ENCODE peak calls at places on chromosomes 3 and 15, in six cellular contexts. J is pancreas, Y is IMR-90, R is A549, W is adrenal gland, L is cardiac muscle cell. D is an unnamed sample.

GRCh38 chr15:90153658-90154057 is 47.5 kb upstream of the SEMA4B start:
- DNase-seq in Y (no peak), R (no peak), W (no peak), J (no peak), L (no peak), D (no peak)

GRCh38 chr15:32642667-32643425 is 1.3 kb downstream of the SCG5 start:
- DNase-seq in R (no peak), Y (peak), W (no peak), L (no peak), J (no peak), D (no peak)

GRCh38 chr3:45234250-45234649 is 8.2 kb upstream of the TMEM158 start:
- DNase-seq in J (no peak), L (no peak), R (no peak), W (no peak), Y (no peak), D (no peak)

GRCh38 chr15:42108189-42108588 is 13.8 kb upstream of the PLA2G4D start:
- DNase-seq in Y (no peak), R (no peak), J (no peak), W (no peak), L (no peak), D (no peak)

GRCh38 chr15:71143373-71144310 is 28.4 kb downstream of the THSD4 start:
- DNase-seq in Y (no peak), W (peak), R (no peak), L (no peak), J (no peak), D (no peak)

GRCh38 chr15:44501768-44502366 is 35.1 kb upstream of the EIF3J start:
- DNase-seq in W (no peak), L (peak), R (peak), J (no peak), Y (peak), D (no peak)

GRCh38 chr3:193805448-193805847 is 212.4 kb downstream of the OPA1 start:
- DNase-seq in R (peak), W (peak), Y (peak), L (peak), J (peak), D (peak)

GRCh38 chr15:68177747-68178146 is 27.4 kb downstream of the CALML4 start:
- DNase-seq in W (no peak), R (no peak), L (peak), Y (peak), J (no peak), D (no peak)

GRCh38 chr3:159146856-159147255 is 345.0 kb downstream of the MFSD1 start:
- DNase-seq in Y (no peak), R (no peak), L (peak), W (no peak), J (no peak), D (no peak)

GRCh38 chr3:32488609-32489008 is 14.0 kb downstream of the CMTM6 start:
- DNase-seq in L (peak), J (no peak), R (no peak), W (no peak), Y (no peak), D (no peak)

GRCh38 chr3:194676471-194676870 is 4.5 kb upstream of the LSG1 start:
- DNase-seq in L (no peak), Y (no peak), W (no peak), R (no peak), J (no peak), D (no peak)

GRCh38 chr3:72320911-72321385 is 527.3 kb downstream of the SHQ1 start:
- DNase-seq in W (peak), Y (no peak), L (no peak), J (no peak), R (no peak), D (peak)

GRCh38 chr3:183123891-183124290 is 24.6 kb upstream of the MCCC1 start:
- DNase-seq in Y (peak), W (no peak), R (no peak), L (peak), J (no peak), D (no peak)

GRCh38 chr3:148464246-148464645 is 233.5 kb upstream of the AGTR1 start:
- DNase-seq in L (peak), Y (peak), J (no peak), R (no peak), W (no peak), D (no peak)

GRCh38 chr15:101657968-101658784 is 6.0 kb upstream of the TM2D3 start:
- DNase-seq in W (no peak), L (no peak), J (no peak), R (no peak), Y (no peak), D (no peak)

GRCh38 chr3:184874709-184875644 is 63.0 kb downstream of the VPS8 start:
- DNase-seq in W (peak), Y (peak), J (no peak), R (peak), L (peak), D (no peak)

GRCh38 chr3:132641837-132642538 is 17.6 kb downstream of the ACAD11 start:
- DNase-seq in J (no peak), L (peak), Y (peak), R (peak), W (no peak), D (no peak)

GRCh38 chr3:66419053-66419440 is 81.8 kb downstream of the LRIG1 start:
- DNase-seq in W (no peak), R (no peak), J (no peak), L (no peak), Y (no peak), D (no peak)

GRCh38 chr15:87293016-87293415 is 963.5 kb downstream of the NTRK3 start:
- DNase-seq in J (no peak), L (no peak), Y (no peak), R (no peak), W (no peak), D (no peak)

GRCh38 chr15:96262097-96262496 is 68.4 kb upstream of the NR2F2 start:
- DNase-seq in L (no peak), Y (peak), W (no peak), J (no peak), R (no peak), D (no peak)

GRCh38 chr15:35020974-35021373 is 32.9 kb upstream of the ZNF770 start:
- DNase-seq in J (no peak), R (no peak), Y (no peak), W (no peak), L (no peak), D (no peak)

GRCh38 chr3:94036909-94037507 is 8.6 kb upstream of the STX19 start:
- DNase-seq in L (peak), R (peak), Y (peak), W (no peak), J (no peak), D (no peak)

GRCh38 chr3:53725308-53725995 is 120.8 kb downstream of the CHDH start:
- DNase-seq in J (no peak), W (no peak), L (no peak), Y (no peak), R (no peak), D (no peak)

GRCh38 chr15:48617619-48618018 is 27.9 kb downstream of the FBN1 start:
- DNase-seq in L (peak), W (peak), J (no peak), R (no peak), Y (peak), D (peak)

GRCh38 chr15:75203017-75203907 is 1.6 kb downstream of the C15orf39 start:
- DNase-seq in W (no peak), Y (peak), L (peak), R (peak), J (no peak), D (no peak)

GRCh38 chr15:101204744-101205535 is 46.9 kb downstream of the CHSY1 start:
- DNase-seq in W (no peak), J (no peak), L (peak), R (no peak), Y (peak), D (no peak)

GRCh38 chr15:38824719-38825118 is 260.1 kb upstream of the RASGRP1 start:
- DNase-seq in Y (no peak), J (no peak), L (no peak), R (no peak), W (no peak), D (no peak)

GRCh38 chr15:31197497-31198414 is 96.2 kb upstream of the TRPM1 start:
- DNase-seq in J (peak), W (no peak), Y (no peak), L (peak), R (no peak), D (peak)

GRCh38 chr3:33577173-33577572 is 137.0 kb upstream of the UBP1 start:
- DNase-seq in W (no peak), J (no peak), L (no peak), R (no peak), Y (no peak), D (no peak)

GRCh38 chr3:60435941-60436650 is 815.2 kb downstream of the FHIT start:
- DNase-seq in Y (no peak), R (no peak), L (no peak), W (no peak), J (no peak), D (no peak)

GRCh38 chr3:195774917-195775316 is 36.8 kb downstream of the MUC4 start:
- DNase-seq in J (peak), L (peak), Y (no peak), W (peak), R (peak), D (peak)

GRCh38 chr15:94232107-94232506 is 746 bp downstream of the MCTP2 start:
- DNase-seq in R (no peak), L (no peak), W (no peak), Y (no peak), J (no peak), D (no peak)

GRCh38 chr3:119660474-119661150 is at the start of gene POPDC2:
- DNase-seq in Y (no peak), J (no peak), W (no peak), R (no peak), L (peak), D (peak)

GRCh38 chr3:61141184-61141583 is 110.1 kb downstream of the FHIT start:
- DNase-seq in J (no peak), R (no peak), L (no peak), W (no peak), Y (no peak), D (no peak)

GRCh38 chr3:115085197-115085865 is 61.8 kb downstream of the ZBTB20 start:
- DNase-seq in R (no peak), Y (no peak), W (no peak), J (no peak), L (no peak), D (no peak)

GRCh38 chr3:152445227-152445626 is 176.5 kb downstream of the MBNL1 start:
- DNase-seq in W (no peak), J (no peak), L (no peak), Y (no peak), R (no peak), D (no peak)

GRCh38 chr3:134441321-134441720 is 44.5 kb downstream of the ANAPC13 start:
- DNase-seq in W (no peak), L (no peak), J (no peak), R (no peak), Y (peak), D (no peak)

GRCh38 chr3:58999134-58999778 is 50.6 kb downstream of the CFAP20DC start:
- DNase-seq in L (peak), J (no peak), Y (peak), W (peak), R (no peak), D (no peak)

GRCh38 chr3:171833775-171834460 is 9.2 kb upstream of the TMEM212 start:
- DNase-seq in R (no peak), J (no peak), W (no peak), Y (peak), L (peak), D (no peak)
- TF ChIP-seq CTCF in R (peak), J (no peak), W (peak), Y (peak), L (peak), D (peak)

GRCh38 chr15:92773340-92773739 is 117.8 kb upstream of the FAM174B start:
- DNase-seq in J (no peak), Y (no peak), L (no peak), R (no peak), W (peak), D (no peak)

GRCh38 chr15:92770641-92771040 is 115.1 kb upstream of the FAM174B start:
- DNase-seq in J (no peak), R (no peak), W (no peak), L (no peak), Y (no peak), D (no peak)

GRCh38 chr15:92772626-92773244 is 117.2 kb upstream of the FAM174B start:
- DNase-seq in Y (no peak), L (no peak), R (no peak), W (peak), J (no peak), D (no peak)

DNA sequence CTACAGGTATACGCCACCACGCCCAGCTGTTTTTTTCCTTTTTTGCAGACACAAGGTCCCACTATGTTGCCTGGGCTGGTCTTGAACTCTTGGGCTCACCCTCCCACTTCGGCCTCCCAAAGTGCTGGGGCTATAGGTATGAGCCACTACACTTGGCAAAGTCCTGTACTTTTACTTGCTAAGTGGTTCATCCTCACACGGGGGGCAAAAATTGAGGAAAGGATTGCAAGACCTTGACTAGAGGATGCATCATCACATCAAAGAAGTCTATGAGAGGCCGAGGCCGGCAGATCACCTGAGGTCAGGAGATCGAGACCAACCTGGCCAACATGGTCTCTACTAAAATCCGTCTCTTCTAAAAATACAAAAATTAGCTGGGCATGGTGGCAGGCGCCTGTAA is 116.5 kb upstream of the FAM174B start:
- DNase-seq in J (no peak), W (peak), R (no peak), Y (no peak), L (no peak), D (no peak)
- H3K27ac ChIP-seq in J (no peak), W (no peak), R (no peak), Y (no peak), L (no peak), D (no peak)

GRCh38 chr3:145698749-145699148 is 462.2 kb downstream of the PLOD2 start:
- DNase-seq in J (no peak), L (no peak), R (no peak), W (no peak), Y (no peak), D (no peak)
- TF ChIP-seq CTCF in J (no peak), L (no peak), R (no peak), W (no peak), Y (no peak), D (no peak)

GRCh38 chr3:25556504-25556903 is 108.2 kb downstream of the TOP2B start:
- DNase-seq in W (no peak), L (no peak), Y (no peak), J (no peak), R (no peak), D (no peak)
- H3K27ac ChIP-seq in W (peak), L (no peak), Y (no peak), J (no peak), R (no peak), D (peak)

GRCh38 chr15:52466134-52466701 is 62.5 kb downstream of the MYO5A start:
- DNase-seq in W (no peak), J (no peak), Y (no peak), L (no peak), R (no peak), D (peak)

GRCh38 chr15:52464478-52464877 is 64.2 kb downstream of the MYO5A start:
- DNase-seq in J (no peak), Y (no peak), L (no peak), W (no peak), R (no peak), D (no peak)

GRCh38 chr15:52464040-52464439 is 64.6 kb downstream of the MYO5A start:
- DNase-seq in J (no peak), R (no peak), L (no peak), Y (no peak), W (no peak), D (no peak)

GRCh38 chr15:52462806-52463360 is 65.8 kb downstream of the MYO5A start:
- DNase-seq in R (no peak), L (no peak), Y (no peak), J (no peak), W (no peak), D (no peak)

GRCh38 chr15:52463638-52464037 is 65.0 kb downstream of the MYO5A start:
- DNase-seq in Y (peak), L (peak), W (no peak), R (no peak), J (no peak), D (no peak)
- TF ChIP-seq CTCF in Y (no peak), L (no peak), W (peak), R (peak), J (no peak), D (peak)

DNA sequence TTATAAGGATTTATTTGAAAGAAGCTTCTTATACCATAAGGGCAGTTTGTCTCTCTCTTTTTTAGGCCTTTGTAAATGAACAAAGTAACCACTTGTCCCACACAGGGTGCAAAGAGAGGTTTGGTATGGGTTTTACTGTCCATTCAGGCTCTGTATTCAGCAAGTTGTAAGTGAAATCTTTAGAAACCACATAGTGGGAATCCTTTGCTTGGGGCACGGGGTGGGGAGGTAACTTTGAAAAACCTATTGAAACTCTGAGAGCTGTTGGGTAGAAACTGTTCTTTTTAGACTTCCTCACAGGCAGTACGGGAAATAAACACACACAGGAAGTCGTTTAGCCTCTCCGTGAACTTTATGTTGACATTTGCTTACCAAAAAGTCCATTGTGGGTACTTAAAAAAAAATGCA is 109.3 kb upstream of the RBMS3 start:
- DNase-seq in Y (peak), L (peak), J (no peak), W (no peak), R (no peak), D (no peak)
- H3K27ac ChIP-seq in Y (peak), L (no peak), J (no peak), W (peak), R (no peak), D (peak)

DNA sequence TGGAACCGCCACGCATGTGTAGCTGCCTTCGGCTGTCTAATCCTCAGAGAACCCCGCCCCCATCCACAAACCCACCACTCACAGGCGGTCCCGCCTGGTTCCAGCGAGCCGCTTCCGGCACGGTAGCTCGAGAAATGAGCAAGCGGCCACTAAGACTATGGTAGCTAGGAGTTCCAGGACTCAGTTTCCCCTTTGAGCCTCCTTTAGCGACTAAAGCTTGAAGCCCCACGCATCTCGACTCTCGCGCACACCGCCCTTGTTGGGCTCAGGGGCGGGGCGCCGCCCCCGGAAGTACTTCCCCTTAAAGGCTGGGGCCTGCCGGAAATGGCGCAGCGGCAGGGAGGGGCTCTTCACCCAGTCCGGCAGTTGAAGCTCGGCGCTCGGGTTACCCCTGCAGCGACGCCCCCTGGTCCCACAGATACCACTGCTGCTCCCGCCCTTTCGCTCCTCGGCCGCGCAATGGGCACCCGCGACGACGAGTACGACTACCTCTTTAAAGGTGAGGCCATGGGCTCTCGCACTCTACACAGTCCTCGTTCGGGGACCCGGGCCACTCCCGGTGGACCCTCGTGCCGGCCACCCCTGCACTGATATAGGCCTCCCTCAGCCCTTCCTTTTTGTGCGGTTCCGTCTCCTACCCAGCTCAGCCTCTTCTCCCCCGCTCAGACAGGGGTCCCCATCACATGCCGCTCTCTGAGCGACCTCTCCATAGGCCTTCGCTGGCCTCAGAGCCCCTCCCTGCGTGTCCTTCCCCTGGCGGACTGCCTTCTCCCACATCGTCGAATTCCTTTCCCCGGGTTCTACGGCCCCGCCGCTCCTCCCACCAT is at the start of gene RAB11A:
- DNase-seq in Y (peak), J (peak), W (peak), L (peak), R (peak), D (peak)
- TF ChIP-seq CTCF in Y (peak), J (no peak), W (peak), L (peak), R (peak), D (peak)

GRCh38 chr15:51229907-51230328 is 108.5 kb downstream of the CYP19A1 start:
- DNase-seq in J (no peak), W (no peak), Y (peak), R (peak), L (peak), D (no peak)

GRCh38 chr15:51227967-51228783 is 110.2 kb downstream of the CYP19A1 start:
- DNase-seq in W (peak), Y (peak), L (peak), R (peak), J (no peak), D (peak)

GRCh38 chr15:51223771-51224229 is 114.6 kb downstream of the CYP19A1 start:
- DNase-seq in J (no peak), L (peak), R (no peak), W (no peak), Y (peak), D (no peak)

GRCh38 chr15:51226813-51227212 is 111.6 kb downstream of the CYP19A1 start:
- DNase-seq in W (no peak), R (no peak), J (no peak), L (no peak), Y (no peak), D (no peak)

DNA sequence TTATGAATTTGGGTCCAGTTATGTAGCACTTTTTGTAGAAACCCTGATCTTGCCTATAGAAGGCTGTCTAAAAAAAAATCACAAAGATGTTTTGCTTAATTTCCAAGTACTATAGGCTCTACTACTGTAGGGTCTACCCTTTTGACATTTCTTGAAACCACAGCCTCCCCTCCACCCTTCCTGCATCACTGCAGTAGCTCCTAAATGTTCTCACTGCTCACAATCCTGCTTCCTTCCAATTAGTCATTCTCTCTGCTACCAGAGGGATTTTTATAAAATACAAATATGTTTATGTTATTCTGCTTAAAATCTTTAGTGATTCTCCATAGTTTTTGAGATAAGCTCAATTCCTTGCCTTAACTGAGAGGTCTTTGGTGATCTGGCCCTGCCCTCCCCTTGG is 114.0 kb downstream of the CYP19A1 start:
- DNase-seq in Y (peak), W (no peak), J (no peak), R (no peak), L (peak), D (no peak)
- H3K27ac ChIP-seq in Y (no peak), W (no peak), J (no peak), R (no peak), L (no peak), D (no peak)

D was measured in heart left ventricle.